ENCODE peak calls at places on chromosomes 4 and X, in six cellular contexts. One of them, this sample, is unnamed.

GRCh38 chr4:128364565-128364964 is 77.0 kb upstream of the PGRMC2 start:
- DNase-seq in colonic mucosa: no peak
- DNase-seq in astrocyte of the cerebellum: no peak
- DNase-seq in AG04449: no peak
- DNase-seq in AG09319: no peak
- DNase-seq in mammary epithelial cell: no peak
- DNase-seq in this sample: no peak

GRCh38 chr4:110059556-110060191 is 138.7 kb downstream of the ELOVL6 start:
- DNase-seq in colonic mucosa: peak
- DNase-seq in astrocyte of the cerebellum: no peak
- DNase-seq in AG04449: no peak
- DNase-seq in AG09319: no peak
- DNase-seq in mammary epithelial cell: no peak
- DNase-seq in this sample: peak

GRCh38 chr4:186104895-186105720 is 604 bp downstream of the FAM149A start:
- DNase-seq in colonic mucosa: peak
- DNase-seq in astrocyte of the cerebellum: no peak
- DNase-seq in AG04449: no peak
- DNase-seq in AG09319: no peak
- DNase-seq in mammary epithelial cell: no peak
- DNase-seq in this sample: no peak

GRCh38 chrX:16839852-16840460 is 30.2 kb downstream of the RBBP7 start:
- DNase-seq in colonic mucosa: no peak
- DNase-seq in astrocyte of the cerebellum: no peak
- DNase-seq in AG04449: no peak
- DNase-seq in AG09319: peak
- DNase-seq in mammary epithelial cell: peak
- DNase-seq in this sample: no peak

GRCh38 chr4:54719378-54719777 is 61.6 kb downstream of the KIT start:
- DNase-seq in colonic mucosa: no peak
- DNase-seq in astrocyte of the cerebellum: no peak
- DNase-seq in AG04449: no peak
- DNase-seq in AG09319: no peak
- DNase-seq in mammary epithelial cell: no peak
- DNase-seq in this sample: no peak

GRCh38 chr4:150231108-150231770 is 153.0 kb downstream of the DCLK2 start:
- DNase-seq in colonic mucosa: no peak
- DNase-seq in astrocyte of the cerebellum: no peak
- DNase-seq in AG04449: no peak
- DNase-seq in AG09319: no peak
- DNase-seq in mammary epithelial cell: no peak
- DNase-seq in this sample: no peak

GRCh38 chrX:129706395-129707072 is 32.2 kb upstream of the XPNPEP2 start:
- DNase-seq in colonic mucosa: no peak
- DNase-seq in astrocyte of the cerebellum: no peak
- DNase-seq in AG04449: no peak
- DNase-seq in AG09319: no peak
- DNase-seq in mammary epithelial cell: peak
- DNase-seq in this sample: no peak

GRCh38 chr4:8261851-8262535 is 7.6 kb upstream of the HTRA3 start:
- DNase-seq in colonic mucosa: no peak
- DNase-seq in astrocyte of the cerebellum: no peak
- DNase-seq in AG04449: no peak
- DNase-seq in AG09319: no peak
- DNase-seq in mammary epithelial cell: no peak
- DNase-seq in this sample: no peak

GRCh38 chrX:21747523-21747922 is 10.4 kb downstream of the SMPX start:
- DNase-seq in colonic mucosa: no peak
- DNase-seq in astrocyte of the cerebellum: no peak
- DNase-seq in AG04449: no peak
- DNase-seq in AG09319: no peak
- DNase-seq in mammary epithelial cell: no peak
- DNase-seq in this sample: no peak

GRCh38 chr4:3880595-3881120 is 114.5 kb downstream of the ADRA2C start:
- DNase-seq in colonic mucosa: peak
- DNase-seq in astrocyte of the cerebellum: peak
- DNase-seq in AG04449: no peak
- DNase-seq in AG09319: no peak
- DNase-seq in mammary epithelial cell: peak
- DNase-seq in this sample: peak

GRCh38 chr4:24988776-24989175 is 42.0 kb downstream of the LGI2 start:
- DNase-seq in colonic mucosa: no peak
- DNase-seq in astrocyte of the cerebellum: no peak
- DNase-seq in AG04449: no peak
- DNase-seq in AG09319: peak
- DNase-seq in mammary epithelial cell: peak
- DNase-seq in this sample: no peak

GRCh38 chr4:98000940-98001339 is 142.3 kb downstream of the STPG2 start:
- DNase-seq in colonic mucosa: no peak
- DNase-seq in astrocyte of the cerebellum: no peak
- DNase-seq in AG04449: no peak
- DNase-seq in AG09319: no peak
- DNase-seq in mammary epithelial cell: no peak
- DNase-seq in this sample: no peak

GRCh38 chr4:138981930-138982390 is 33.6 kb upstream of the NOCT start:
- DNase-seq in colonic mucosa: no peak
- DNase-seq in astrocyte of the cerebellum: no peak
- DNase-seq in AG04449: no peak
- DNase-seq in AG09319: peak
- DNase-seq in mammary epithelial cell: peak
- DNase-seq in this sample: no peak

GRCh38 chr4:158667651-158668198 is 4.0 kb downstream of the C4orf46 start:
- DNase-seq in colonic mucosa: peak
- DNase-seq in astrocyte of the cerebellum: no peak
- DNase-seq in AG04449: no peak
- DNase-seq in AG09319: no peak
- DNase-seq in mammary epithelial cell: peak
- DNase-seq in this sample: no peak

GRCh38 chr4:99381588-99382175 is 29.1 kb upstream of the ADH1C start:
- DNase-seq in colonic mucosa: no peak
- DNase-seq in astrocyte of the cerebellum: no peak
- DNase-seq in AG04449: no peak
- DNase-seq in AG09319: no peak
- DNase-seq in mammary epithelial cell: no peak
- DNase-seq in this sample: no peak

GRCh38 chr4:120096508-120097297 is 30.1 kb upstream of the MAD2L1 start:
- DNase-seq in colonic mucosa: no peak
- DNase-seq in astrocyte of the cerebellum: no peak
- DNase-seq in AG04449: no peak
- DNase-seq in AG09319: no peak
- DNase-seq in mammary epithelial cell: no peak
- DNase-seq in this sample: no peak

GRCh38 chr4:24067781-24068193 is 177.9 kb upstream of the PPARGC1A start:
- DNase-seq in colonic mucosa: no peak
- DNase-seq in astrocyte of the cerebellum: peak
- DNase-seq in AG04449: peak
- DNase-seq in AG09319: no peak
- DNase-seq in mammary epithelial cell: peak
- DNase-seq in this sample: no peak

GRCh38 chr4:8688041-8688907 is 95.7 kb downstream of the CPZ start:
- DNase-seq in colonic mucosa: peak
- DNase-seq in astrocyte of the cerebellum: no peak
- DNase-seq in AG04449: no peak
- DNase-seq in AG09319: no peak
- DNase-seq in mammary epithelial cell: no peak
- DNase-seq in this sample: no peak

GRCh38 chrX:31227250-31227649 is 155.4 kb upstream of the FTHL17 start:
- DNase-seq in colonic mucosa: no peak
- DNase-seq in astrocyte of the cerebellum: no peak
- DNase-seq in AG04449: no peak
- DNase-seq in AG09319: no peak
- DNase-seq in mammary epithelial cell: no peak
- DNase-seq in this sample: no peak

GRCh38 chr4:6999172-7000086 is 43.7 kb upstream of the TADA2B start:
- DNase-seq in colonic mucosa: no peak
- DNase-seq in astrocyte of the cerebellum: no peak
- DNase-seq in AG04449: no peak
- DNase-seq in AG09319: no peak
- DNase-seq in mammary epithelial cell: peak
- DNase-seq in this sample: no peak

GRCh38 chr4:152197211-152197610 is 338.7 kb downstream of the FBXW7 start:
- DNase-seq in colonic mucosa: no peak
- DNase-seq in astrocyte of the cerebellum: no peak
- DNase-seq in AG04449: no peak
- DNase-seq in AG09319: no peak
- DNase-seq in mammary epithelial cell: no peak
- DNase-seq in this sample: no peak

GRCh38 chr4:185730849-185731608 is 81.0 kb downstream of the SORBS2 start:
- DNase-seq in colonic mucosa: no peak
- DNase-seq in astrocyte of the cerebellum: no peak
- DNase-seq in AG04449: no peak
- DNase-seq in AG09319: no peak
- DNase-seq in mammary epithelial cell: peak
- DNase-seq in this sample: peak

GRCh38 chr4:1777822-1778641 is 15.1 kb upstream of the FGFR3 start:
- DNase-seq in colonic mucosa: no peak
- DNase-seq in astrocyte of the cerebellum: peak
- DNase-seq in AG04449: no peak
- DNase-seq in AG09319: no peak
- DNase-seq in mammary epithelial cell: peak
- DNase-seq in this sample: no peak
- TF ChIP-seq CTCF in colonic mucosa: no peak
- TF ChIP-seq CTCF in astrocyte of the cerebellum: no peak
- TF ChIP-seq CTCF in AG04449: peak
- TF ChIP-seq CTCF in AG09319: peak
- TF ChIP-seq CTCF in mammary epithelial cell: no peak
- TF ChIP-seq CTCF in this sample: no peak

DNA sequence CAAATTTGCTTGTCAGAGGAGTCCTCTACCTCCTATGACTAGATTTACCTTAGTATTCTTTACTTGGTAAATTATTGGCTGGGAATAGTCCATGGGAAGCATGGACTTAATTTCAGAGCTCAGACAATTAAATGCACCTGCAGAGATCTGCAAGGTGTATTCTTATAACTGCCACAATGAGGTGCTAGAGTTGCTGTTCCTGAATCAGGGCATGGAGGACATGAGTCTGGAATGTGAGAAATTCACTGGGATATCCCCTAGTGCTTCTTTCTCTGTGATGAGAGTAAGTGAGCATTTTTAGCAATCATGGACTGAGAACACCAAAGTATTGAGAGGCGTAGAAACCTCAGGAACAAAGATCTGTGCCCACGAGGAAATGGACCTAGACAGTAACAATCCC is 32.9 kb upstream of the GRID2 start:
- DNase-seq in colonic mucosa: no peak
- DNase-seq in astrocyte of the cerebellum: no peak
- DNase-seq in AG04449: no peak
- DNase-seq in AG09319: no peak
- DNase-seq in mammary epithelial cell: no peak
- DNase-seq in this sample: no peak
- TF ChIP-seq CTCF in colonic mucosa: no peak
- TF ChIP-seq CTCF in astrocyte of the cerebellum: peak
- TF ChIP-seq CTCF in AG04449: no peak
- TF ChIP-seq CTCF in AG09319: no peak
- TF ChIP-seq CTCF in mammary epithelial cell: peak
- TF ChIP-seq CTCF in this sample: no peak

GRCh38 chrX:147550217-147550616 is 361.5 kb upstream of the FMR1 start:
- DNase-seq in colonic mucosa: no peak
- DNase-seq in astrocyte of the cerebellum: no peak
- DNase-seq in AG04449: no peak
- DNase-seq in AG09319: no peak
- DNase-seq in mammary epithelial cell: no peak
- DNase-seq in this sample: no peak
- TF ChIP-seq CTCF in colonic mucosa: no peak
- TF ChIP-seq CTCF in astrocyte of the cerebellum: peak
- TF ChIP-seq CTCF in AG04449: no peak
- TF ChIP-seq CTCF in AG09319: no peak
- TF ChIP-seq CTCF in mammary epithelial cell: no peak
- TF ChIP-seq CTCF in this sample: no peak

GRCh38 chrX:101617211-101618191 is at the start of gene ARMCX6:
- DNase-seq in colonic mucosa: peak
- DNase-seq in astrocyte of the cerebellum: peak
- DNase-seq in AG04449: no peak
- DNase-seq in AG09319: no peak
- DNase-seq in mammary epithelial cell: peak
- DNase-seq in this sample: peak
- TF ChIP-seq CTCF in colonic mucosa: peak
- TF ChIP-seq CTCF in astrocyte of the cerebellum: peak
- TF ChIP-seq CTCF in AG04449: peak
- TF ChIP-seq CTCF in AG09319: peak
- TF ChIP-seq CTCF in mammary epithelial cell: peak
- TF ChIP-seq CTCF in this sample: peak

GRCh38 chr4:155529197-155529596 is 137.5 kb upstream of the GUCY1A1 start:
- DNase-seq in colonic mucosa: no peak
- DNase-seq in astrocyte of the cerebellum: peak
- DNase-seq in AG04449: no peak
- DNase-seq in AG09319: no peak
- DNase-seq in mammary epithelial cell: no peak
- DNase-seq in this sample: no peak
- TF ChIP-seq CTCF in colonic mucosa: no peak
- TF ChIP-seq CTCF in astrocyte of the cerebellum: peak
- TF ChIP-seq CTCF in AG04449: no peak
- TF ChIP-seq CTCF in AG09319: peak
- TF ChIP-seq CTCF in mammary epithelial cell: peak
- TF ChIP-seq CTCF in this sample: peak

DNA sequence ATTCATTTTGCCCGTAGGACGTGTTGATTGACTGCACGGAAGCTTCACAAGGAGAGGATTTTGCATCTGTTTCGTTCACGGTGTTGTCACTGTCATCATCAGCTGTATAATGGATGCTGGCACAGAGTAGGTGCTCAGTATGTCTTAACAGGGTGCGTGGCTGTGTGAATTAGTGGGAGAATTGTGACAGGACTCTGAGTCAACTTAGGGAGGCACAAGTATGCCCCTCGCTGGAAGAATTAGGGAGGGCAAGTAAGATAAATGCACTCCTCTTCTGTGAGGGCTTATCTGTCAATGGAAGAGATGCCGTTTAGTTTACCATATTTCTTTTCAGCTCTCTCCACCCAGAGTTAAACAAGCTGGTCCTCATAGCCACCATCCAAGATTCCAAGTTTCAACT is 107.2 kb downstream of the TRIML1 start:
- DNase-seq in colonic mucosa: no peak
- DNase-seq in astrocyte of the cerebellum: no peak
- DNase-seq in AG04449: no peak
- DNase-seq in AG09319: no peak
- DNase-seq in mammary epithelial cell: no peak
- DNase-seq in this sample: no peak
- TF ChIP-seq CTCF in colonic mucosa: no peak
- TF ChIP-seq CTCF in astrocyte of the cerebellum: no peak
- TF ChIP-seq CTCF in AG04449: no peak
- TF ChIP-seq CTCF in AG09319: no peak
- TF ChIP-seq CTCF in mammary epithelial cell: no peak
- TF ChIP-seq CTCF in this sample: no peak

DNA sequence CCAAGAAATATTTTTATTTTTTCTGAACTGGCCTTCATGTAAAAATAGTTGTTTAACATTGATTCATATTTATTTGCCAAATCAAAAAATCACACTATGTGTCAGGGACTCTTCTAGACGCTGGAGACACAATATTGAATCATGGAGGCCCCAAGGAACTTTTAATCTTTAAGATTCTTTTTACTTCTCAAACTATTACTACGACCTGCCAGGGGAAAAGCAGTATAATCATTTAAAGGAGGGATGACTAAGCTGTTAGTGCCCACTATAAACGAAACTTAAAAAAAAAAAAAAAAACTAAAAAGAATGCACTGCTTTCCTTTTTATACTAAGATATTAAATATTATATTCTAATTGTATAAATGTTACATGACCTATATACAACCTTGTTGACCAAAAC is 84.7 kb downstream of the PPA2 start:
- DNase-seq in colonic mucosa: no peak
- DNase-seq in astrocyte of the cerebellum: no peak
- DNase-seq in AG04449: no peak
- DNase-seq in AG09319: no peak
- DNase-seq in mammary epithelial cell: no peak
- DNase-seq in this sample: no peak
- TF ChIP-seq CTCF in colonic mucosa: no peak
- TF ChIP-seq CTCF in astrocyte of the cerebellum: no peak
- TF ChIP-seq CTCF in AG04449: no peak
- TF ChIP-seq CTCF in AG09319: no peak
- TF ChIP-seq CTCF in mammary epithelial cell: no peak
- TF ChIP-seq CTCF in this sample: no peak